ENCODE peak calls at places on chromosomes 7 and 10, in five cellular contexts. E is uterus, A is HepG2, I is esophagus squamous epithelium, U is testis. F is an unnamed sample.

GRCh38 chr7:140403878-140404564 is at the start of gene RAB19:
- DNase-seq in E (no peak), U (no peak), A (no peak), I (no peak), F (peak)

GRCh38 chr7:40527723-40528122 is 392.9 kb downstream of the SUGCT start:
- DNase-seq in U (no peak), E (no peak), A (no peak), I (no peak), F (no peak)

GRCh38 chr7:153934629-153935028 is 117.6 kb upstream of the DPP6 start:
- DNase-seq in A (no peak), U (no peak), E (no peak), I (no peak), F (no peak)

GRCh38 chr7:134623193-134623592 is 23.5 kb upstream of the BPGM start:
- DNase-seq in U (no peak), I (no peak), A (no peak), E (no peak), F (no peak)

GRCh38 chr7:116097365-116098009 is 66.9 kb upstream of the TFEC start:
- DNase-seq in I (no peak), U (no peak), E (no peak), A (peak), F (no peak)

GRCh38 chr10:6347391-6347951 is 144.7 kb downstream of the PFKFB3 start:
- DNase-seq in U (peak), A (no peak), I (no peak), E (no peak), F (no peak)

GRCh38 chr10:124092270-124093075 is 925 bp downstream of the CHST15 start:
- DNase-seq in A (no peak), U (peak), E (peak), I (peak), F (peak)

GRCh38 chr7:81625311-81625651 is 144.6 kb downstream of the HGF start:
- DNase-seq in I (no peak), A (no peak), E (no peak), U (no peak), F (no peak)

GRCh38 chr7:130010689-130011412 is 40.3 kb downstream of the ZC3HC1 start:
- DNase-seq in A (peak), U (peak), E (peak), I (peak), F (peak)

GRCh38 chr10:94194256-94194655 is 168.5 kb downstream of the NOC3L start:
- DNase-seq in I (no peak), A (no peak), E (no peak), U (no peak), F (no peak)

GRCh38 chr7:101999420-101999819 is 182.0 kb downstream of the CUX1 start:
- DNase-seq in A (no peak), I (no peak), U (no peak), E (no peak), F (no peak)

GRCh38 chr7:1620835-1621234 is 49.2 kb upstream of the ELFN1 start:
- DNase-seq in I (no peak), U (no peak), A (no peak), E (no peak), F (peak)

GRCh38 chr10:18505719-18506118 is 145.7 kb downstream of the NSUN6 start:
- DNase-seq in U (no peak), E (no peak), A (no peak), I (no peak), F (no peak)

GRCh38 chr7:29835718-29836117 is 29.4 kb downstream of the WIPF3 start:
- DNase-seq in A (no peak), I (no peak), E (no peak), U (no peak), F (no peak)
- TF ChIP-seq POLR2A in A (no peak), I (no peak), E (no peak), U (no peak), F (no peak)

GRCh38 chr7:99124636-99125504 is 19.0 kb downstream of the SMURF1 start:
- DNase-seq in A (no peak), I (no peak), E (no peak), U (no peak), F (no peak)
- H3K27ac ChIP-seq in A (no peak), I (peak), E (no peak), U (peak), F (peak)

GRCh38 chr7:51314041-51314440 is 2.6 kb downstream of the COBL start:
- DNase-seq in I (no peak), A (no peak), U (no peak), E (no peak), F (no peak)
- H3K4me3 ChIP-seq in I (no peak), A (no peak), U (no peak), E (no peak), F (no peak)

GRCh38 chr10:95414844-95415545 is 124.2 kb upstream of the PDLIM1 start:
- DNase-seq in U (no peak), I (no peak), E (no peak), A (no peak), F (no peak)
- TF ChIP-seq POLR2A in U (no peak), I (no peak), E (no peak), A (no peak), F (no peak)

GRCh38 chr10:4043897-4044296 is 258.9 kb upstream of the KLF6 start:
- DNase-seq in I (no peak), E (no peak), A (no peak), U (no peak), F (no peak)

GRCh38 chr10:4050061-4050460 is 265.1 kb upstream of the KLF6 start:
- DNase-seq in E (no peak), A (no peak), I (no peak), U (no peak), F (no peak)

GRCh38 chr10:4046722-4047354 is 261.8 kb upstream of the KLF6 start:
- DNase-seq in I (no peak), U (peak), A (no peak), E (peak), F (no peak)

GRCh38 chr10:4048245-4048864 is 263.3 kb upstream of the KLF6 start:
- DNase-seq in E (no peak), I (no peak), U (no peak), A (no peak), F (no peak)

DNA sequence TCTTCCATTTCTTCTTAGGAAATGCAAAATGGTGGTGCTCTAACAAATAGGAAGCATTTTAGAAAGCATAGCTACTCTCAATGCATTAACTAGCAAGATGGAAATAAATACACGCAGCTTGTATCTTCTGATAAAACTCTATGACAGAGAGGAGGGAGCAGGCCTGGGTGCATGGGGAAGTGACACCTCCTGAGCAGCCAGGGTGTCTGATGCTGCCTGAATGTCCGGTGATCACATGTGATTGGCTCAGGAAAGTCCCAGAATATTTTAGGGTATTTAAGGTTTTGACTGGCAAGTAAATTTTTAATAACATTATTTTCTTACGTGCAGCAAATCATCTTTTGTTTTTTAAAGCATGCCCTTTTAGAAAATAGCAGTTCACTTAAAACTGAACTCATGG is 261.0 kb upstream of the KLF6 start:
- DNase-seq in A (no peak), I (no peak), E (no peak), U (no peak), F (no peak)
- H3K27ac ChIP-seq in A (no peak), I (no peak), E (peak), U (no peak), F (no peak)

DNA sequence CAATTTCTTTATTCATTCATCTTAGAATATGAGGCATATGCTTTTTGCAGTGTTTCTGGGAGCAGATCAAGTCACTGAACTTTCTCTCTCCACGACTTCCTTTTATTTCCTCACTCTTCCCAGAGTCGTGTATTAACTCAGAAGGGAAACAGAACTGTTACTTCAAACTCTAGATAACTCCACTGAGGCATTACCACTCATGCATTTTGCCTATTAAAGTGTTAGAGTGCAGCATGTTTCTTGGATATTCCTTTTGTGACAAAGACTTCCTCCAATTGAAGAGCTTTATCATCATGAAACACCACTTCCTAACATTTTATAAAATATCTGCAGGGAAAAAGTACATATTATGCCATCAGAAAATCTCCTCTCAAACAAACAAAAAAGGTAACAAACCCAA is 797.4 kb upstream of the COBL start:
- DNase-seq in E (no peak), U (no peak), I (no peak), A (no peak), F (no peak)
- H3K4me3 ChIP-seq in E (no peak), U (no peak), I (no peak), A (no peak), F (no peak)

F was measured in right lobe of liver.